ENCODE peak calls at places on chromosomes 12 and 14, in eight cellular contexts. W, R, A, U, V, H, Y and F are unnamed samples.

GRCh38 chr12:98085360-98085759 is 430.0 kb upstream of the TMPO start:
- DNase-seq in Y (no peak), V (no peak), A (no peak), W (no peak), R (no peak), U (no peak), H (no peak), F (no peak)

GRCh38 chr12:124741211-124741610 is 122.5 kb downstream of the SCARB1 start:
- DNase-seq in U (no peak), R (no peak), V (no peak), A (no peak), Y (no peak), W (no peak), H (no peak), F (no peak)

GRCh38 chr12:9392842-9393241 is 184.6 kb upstream of the PZP start:
- DNase-seq in R (no peak), Y (no peak), V (no peak), U (no peak), W (no peak), A (no peak), H (no peak), F (no peak)

GRCh38 chr12:94874086-94874985 is 129.2 kb downstream of the NDUFA12 start:
- DNase-seq in Y (no peak), R (no peak), A (no peak), W (no peak), U (no peak), V (no peak), H (no peak), F (no peak)

GRCh38 chr14:71591929-71592328 is 340.3 kb upstream of the RGS6 start:
- DNase-seq in Y (no peak), R (peak), U (no peak), A (peak), W (no peak), H (no peak), V (peak), F (peak)

GRCh38 chr12:2248087-2248900 is 195.5 kb downstream of the CACNA1C start:
- DNase-seq in A (no peak), R (peak), U (no peak), Y (no peak), V (peak), H (no peak), W (no peak), F (peak)

GRCh38 chr14:91202234-91202974 is 42.1 kb downstream of the GPR68 start:
- DNase-seq in W (no peak), R (no peak), U (no peak), H (no peak), V (peak), A (peak), Y (no peak), F (peak)

GRCh38 chr12:114726092-114726710 is 42.2 kb upstream of the TBX3 start:
- DNase-seq in R (no peak), W (no peak), V (no peak), A (no peak), Y (no peak), H (no peak), U (no peak), F (no peak)

GRCh38 chr12:46364777-46365580 is 7.6 kb downstream of the SLC38A2 start:
- DNase-seq in U (no peak), A (no peak), R (peak), H (no peak), W (no peak), Y (no peak), V (peak), F (peak)

GRCh38 chr12:108690191-108690518 is 41.2 kb downstream of the CORO1C start:
- DNase-seq in A (no peak), V (no peak), Y (no peak), W (no peak), H (no peak), R (no peak), U (no peak), F (no peak)

GRCh38 chr14:101115652-101116051 is 212.1 kb upstream of the RTL1 start:
- DNase-seq in V (no peak), H (no peak), U (no peak), R (no peak), A (no peak), W (no peak), Y (peak), F (no peak)

GRCh38 chr14:93987815-93988476 is 9.2 kb upstream of the CCDC197 start:
- DNase-seq in A (no peak), H (no peak), W (no peak), Y (no peak), V (no peak), R (no peak), U (no peak), F (no peak)

GRCh38 chr12:63149884-63150254 is 1.1 kb downstream of the AVPR1A start:
- DNase-seq in R (no peak), A (no peak), U (no peak), H (no peak), W (no peak), V (no peak), Y (no peak), F (no peak)

GRCh38 chr12:3869860-3870259 is 3.3 kb downstream of the PARP11 start:
- DNase-seq in H (peak), V (no peak), A (no peak), W (no peak), U (peak), R (no peak), Y (peak), F (no peak)

GRCh38 chr14:21191809-21192446 is 36.1 kb upstream of the OR5AU1 start:
- DNase-seq in W (peak), A (peak), H (peak), Y (peak), U (peak), V (peak), R (peak), F (peak)

GRCh38 chr12:15629108-15629507 is 160.1 kb downstream of the EPS8 start:
- DNase-seq in Y (no peak), U (no peak), V (peak), W (no peak), A (peak), R (peak), H (no peak), F (peak)

GRCh38 chr12:124993568-124994434 is at the start of gene BRI3BP:
- DNase-seq in R (peak), A (peak), V (peak), U (peak), H (peak), Y (peak), W (peak), F (peak)